ENCODE peak calls at places on chromosome X, in nine cellular contexts. M, V, A, X, P, N, J, E and Y are unnamed samples.

GRCh38 chrX:120774611-120775010 is 101.1 kb downstream of the CT47B1 start:
- DNase-seq in M (no peak), V (no peak), A (no peak), X (no peak), P (no peak), N (no peak), J (no peak), E (no peak), Y (no peak)

GRCh38 chrX:16077811-16078210 is 45.6 kb upstream of the GRPR start:
- DNase-seq in M (no peak), V (no peak), A (no peak), X (no peak), P (no peak), N (peak; percentile 92), J (no peak), E (no peak), Y (no peak)

GRCh38 chrX:17397074-17397473 is 22.1 kb downstream of the NHS start:
- DNase-seq in M (no peak), V (no peak), A (no peak), X (no peak), P (peak; percentile 57), N (no peak), J (peak; percentile 67), E (no peak), Y (no peak)

GRCh38 chrX:138986866-138987265 is 275.3 kb upstream of the FGF13 start:
- DNase-seq in M (no peak), V (no peak), A (no peak), X (no peak), P (peak; percentile 14), N (no peak), J (peak; percentile 32), E (no peak), Y (no peak)

GRCh38 chrX:38661561-38661960 is 100.2 kb downstream of the TSPAN7 start:
- DNase-seq in M (no peak), V (no peak), A (no peak), X (no peak), P (no peak), N (no peak), J (no peak), E (no peak), Y (no peak)

GRCh38 chrX:118975831-118976598 is 1.6 kb downstream of the LONRF3 start:
- DNase-seq in M (peak; percentile 83), V (peak; percentile 40), A (no peak), X (peak; percentile 82), P (no peak), N (peak; percentile 10), J (no peak), E (peak; percentile 93), Y (no peak)

GRCh38 chrX:25344191-25344936 is 328.6 kb upstream of the ARX start:
- DNase-seq in M (no peak), V (no peak), A (no peak), X (no peak), P (peak; percentile 7), N (no peak), J (peak; percentile 53), E (no peak), Y (no peak)

GRCh38 chrX:78199851-78200250 is 60.4 kb upstream of the TAF9B start:
- DNase-seq in M (no peak), V (no peak), A (no peak), X (no peak), P (no peak), N (peak; percentile 12), J (peak; percentile 46), E (no peak), Y (no peak)

GRCh38 chrX:9682456-9682855 is 83.2 kb downstream of the GPR143 start:
- DNase-seq in M (no peak), V (no peak), A (no peak), X (no peak), P (no peak), N (no peak), J (no peak), E (no peak), Y (no peak)

GRCh38 chrX:101430457-101431078 is 22.5 kb downstream of the HNRNPH2 start:
- DNase-seq in M (no peak), V (no peak), A (no peak), X (no peak), P (no peak), N (no peak), J (peak; percentile 7), E (no peak), Y (no peak)

GRCh38 chrX:141278306-141278705 is 36.0 kb upstream of the SPANXC start:
- DNase-seq in M (no peak), V (no peak), A (no peak), X (no peak), P (no peak), N (peak; percentile 39), J (peak; percentile 24), E (no peak), Y (no peak)

GRCh38 chrX:153827903-153828302 is 2.4 kb downstream of the PDZD4 start:
- DNase-seq in M (no peak), V (no peak), A (no peak), X (no peak), P (no peak), N (no peak), J (no peak), E (peak; percentile 56), Y (no peak)

GRCh38 chrX:136259543-136259942 is 8.3 kb upstream of the MAP7D3 start:
- DNase-seq in M (no peak), V (no peak), A (no peak), X (no peak), P (peak; percentile 16), N (no peak), J (peak; percentile 52), E (no peak), Y (no peak)

GRCh38 chrX:11585174-11585573 is 80.5 kb downstream of the ARHGAP6 start:
- DNase-seq in M (no peak), V (no peak), A (no peak), X (no peak), P (no peak), N (no peak), J (no peak), E (no peak), Y (no peak)

GRCh38 chrX:47321386-47321785 is 49.0 kb upstream of the ZNF157 start:
- DNase-seq in M (no peak), V (no peak), A (no peak), X (peak; percentile 52), P (no peak), N (no peak), J (peak; percentile 67), E (peak; percentile 88), Y (no peak)

GRCh38 chrX:136250191-136251041 is 784 bp downstream of the MAP7D3 start:
- DNase-seq in M (no peak), V (no peak), A (no peak), X (no peak), P (no peak), N (peak; percentile 10), J (no peak), E (no peak), Y (no peak)

GRCh38 chrX:97026406-97026805 is 142.7 kb downstream of the RPA4 start:
- DNase-seq in M (no peak), V (no peak), A (no peak), X (no peak), P (no peak), N (peak; percentile 48), J (no peak), E (no peak), Y (no peak)
- TF ChIP-seq CTCF in M (peak; percentile 17), V (no peak), A (no peak), X (no peak), P (no peak), N (peak; percentile 43), J (no peak), E (no peak), Y (no peak)

DNA sequence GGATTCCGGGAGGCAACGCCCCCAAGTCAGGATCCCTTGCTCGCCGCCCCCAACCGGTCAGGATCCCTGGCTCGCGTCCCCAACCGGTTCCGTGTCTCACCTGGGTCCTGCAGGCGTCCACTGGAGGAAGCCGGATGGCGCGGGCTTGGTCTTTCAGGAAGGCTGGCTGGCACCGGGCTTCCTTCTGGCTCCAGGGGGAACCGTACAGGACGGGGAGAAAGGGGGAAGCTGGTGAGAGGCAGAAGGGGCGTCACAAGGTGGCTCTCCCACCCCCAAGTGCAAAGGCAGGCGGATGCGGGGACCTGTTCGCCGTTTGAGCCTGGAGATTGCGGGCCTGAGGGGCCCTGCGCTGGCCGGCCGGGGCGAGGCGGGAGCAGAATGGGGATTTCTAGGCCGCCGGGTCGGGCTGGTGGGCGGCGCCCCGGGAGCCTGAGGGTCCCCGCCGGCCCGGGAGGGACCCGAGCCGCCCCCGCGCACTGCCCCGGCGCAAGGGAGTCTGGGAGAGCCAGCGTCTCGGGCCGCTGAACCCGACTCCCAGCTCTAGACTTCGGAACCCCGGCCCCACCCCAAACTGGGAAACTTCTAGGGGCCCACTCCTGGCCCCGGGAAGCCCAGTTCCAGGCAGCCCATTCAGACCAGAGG is 84.8 kb downstream of the HPRT1 start:
- DNase-seq in M (no peak), V (no peak), A (no peak), X (no peak), P (no peak), N (no peak), J (no peak), E (no peak), Y (no peak)
- H3K4me3 ChIP-seq in M (peak overlapping the region; percentile 49), V (peak overlapping the region; percentile 46), A (no peak overlapping the region), X (no peak overlapping the region), P (peak overlapping the region; percentile 22), N (no peak overlapping the region), J (peak overlapping the region; percentile 13), E (no peak overlapping the region), Y (no peak overlapping the region)

DNA sequence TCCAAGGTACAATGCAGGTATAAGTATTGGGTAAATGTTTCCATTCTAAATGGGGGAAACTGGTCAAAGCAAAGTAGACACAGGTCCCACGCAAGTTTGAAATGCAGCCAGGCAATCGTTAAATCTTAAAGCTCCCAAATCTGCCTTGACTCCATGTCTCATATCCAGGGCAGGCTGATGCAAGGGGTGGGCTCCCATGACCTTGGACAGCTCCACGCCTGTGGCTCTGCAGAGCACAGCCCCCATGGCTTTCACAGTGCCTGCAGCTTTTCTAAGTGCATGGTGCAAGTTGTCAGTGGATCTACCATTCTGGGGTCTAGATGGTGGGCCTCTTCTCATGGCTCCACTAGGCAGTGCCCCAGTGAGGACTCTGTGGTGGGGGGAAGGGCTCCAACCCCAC is 436.4 kb downstream of the DMD start:
- DNase-seq in M (no peak), V (no peak), A (no peak), X (no peak), P (no peak), N (no peak), J (no peak), E (no peak), Y (no peak)
- TF ChIP-seq CTCF in M (no peak), V (no peak), A (no peak), X (no peak), P (no peak), N (no peak), J (no peak), E (no peak), Y (no peak)

GRCh38 chrX:84318661-84319060 is 130.7 kb upstream of the RPS6KA6 start:
- DNase-seq in M (no peak), V (no peak), A (no peak), X (no peak), P (no peak), N (no peak), J (no peak), E (no peak), Y (no peak)
- H3K4me3 ChIP-seq in M (no peak overlapping the region), V (no peak overlapping the region), A (no peak overlapping the region), X (no peak overlapping the region), P (no peak overlapping the region), N (no peak overlapping the region), J (no peak overlapping the region), E (no peak overlapping the region), Y (no peak overlapping the region)

GRCh38 chrX:3811331-3812311 is 98.2 kb upstream of the PRKX start:
- DNase-seq in M (no peak), V (no peak), A (no peak), X (no peak), P (no peak), N (peak; percentile 62), J (peak; percentile 31), E (no peak), Y (no peak)
- TF ChIP-seq CTCF in M (peak; percentile 59), V (no peak), A (peak; percentile 53), X (peak; percentile 70), P (peak; percentile 69), N (peak; percentile 67), J (peak; percentile 61), E (no peak), Y (peak; percentile 53)